ENCODE peak calls at places on chromosomes 12 and 14, in five cellular contexts. L is bronchial epithelial cell, G is Calu3, T is AG09309, O is lower leg skin. Q is an unnamed sample.

GRCh38 chr12:32197421-32197820 is 90.8 kb downstream of the BICD1 start:
- DNase-seq in G (no peak), T (no peak), O (no peak), L (no peak), Q (no peak)

GRCh38 chr12:75910452-75910722 is 121.2 kb downstream of the PHLDA1 start:
- DNase-seq in T (no peak), G (no peak), L (no peak), O (no peak), Q (no peak)

GRCh38 chr12:47307680-47308399 is 228.1 kb upstream of the AMIGO2 start:
- DNase-seq in L (peak; percentile 74), O (no peak), G (peak; percentile 51), T (peak; percentile 40), Q (peak; percentile 55)

GRCh38 chr12:674272-674781 is 11.1 kb upstream of the NINJ2 start:
- DNase-seq in O (peak; percentile 50), G (no peak), T (no peak), L (peak; percentile 38), Q (no peak)

GRCh38 chr14:63524537-63525155 is 18.5 kb downstream of the PPP2R5E start:
- DNase-seq in T (no peak), G (peak; percentile 66), L (peak; percentile 74), O (peak; percentile 75), Q (no peak)

GRCh38 chr14:78848234-78848820 is 678.2 kb downstream of the NRXN3 start:
- DNase-seq in G (peak; percentile 70), T (no peak), L (peak; percentile 50), O (no peak), Q (no peak)

GRCh38 chr14:96001866-96002510 is 37.2 kb upstream of the C14orf132 start:
- DNase-seq in L (no peak), G (no peak), T (no peak), O (no peak), Q (no peak)

GRCh38 chr14:37936971-37937370 is 270.7 kb upstream of the SSTR1 start:
- DNase-seq in T (no peak), O (no peak), G (no peak), L (no peak), Q (no peak)

GRCh38 chr12:47032644-47033043 is 46.8 kb upstream of the PCED1B start:
- DNase-seq in L (peak; percentile 71), O (no peak), G (no peak), T (peak; percentile 44), Q (no peak)

GRCh38 chr12:100043657-100044056 is 58.9 kb upstream of the ANKS1B start:
- DNase-seq in O (no peak), L (peak; percentile 17), G (no peak), T (no peak), Q (no peak)

GRCh38 chr14:76810953-76811400 is 1.7 kb downstream of the ANGEL1 start:
- DNase-seq in O (no peak), T (no peak), G (peak; percentile 12), L (peak; percentile 32), Q (peak; percentile 57)

GRCh38 chr14:98957211-98958047 is 314.6 kb downstream of the BCL11B start:
- DNase-seq in G (peak; percentile 16), T (peak; percentile 14), L (peak; percentile 94), O (peak; percentile 95), Q (peak; percentile 94)

GRCh38 chr12:82089369-82090121 is 268.6 kb downstream of the CCDC59 start:
- DNase-seq in L (peak; percentile 90), T (no peak), O (no peak), G (no peak), Q (no peak)

GRCh38 chr12:46891306-46891705 is 65.5 kb upstream of the SLC38A4 start:
- DNase-seq in G (no peak), L (peak; percentile 30), O (no peak), T (no peak), Q (no peak)

GRCh38 chr12:67531519-67531918 is 117.0 kb upstream of the DYRK2 start:
- DNase-seq in O (no peak), G (no peak), T (no peak), L (no peak), Q (no peak)

GRCh38 chr12:13094349-13094748 is 9.1 kb downstream of the GSG1 start:
- DNase-seq in O (no peak), L (peak; percentile 74), G (no peak), T (no peak), Q (peak; percentile 70)

GRCh38 chr12:50562485-50563433 is 58.0 kb downstream of the DIP2B start:
- DNase-seq in L (no peak), T (no peak), O (no peak), G (no peak), Q (no peak)

GRCh38 chr14:65496178-65496993 is 83.9 kb downstream of the FUT8 start:
- DNase-seq in L (no peak), O (no peak), T (no peak), G (no peak), Q (no peak)

GRCh38 chr14:101072531-101072930 is 169.0 kb upstream of the RTL1 start:
- DNase-seq in L (no peak), T (no peak), O (peak; percentile 77), G (no peak), Q (no peak)

GRCh38 chr12:7907009-7907408 is 29.0 kb downstream of the SLC2A3 start:
- DNase-seq in T (peak; percentile 4), G (peak; percentile 78), O (peak; percentile 49), L (peak; percentile 47), Q (no peak)

GRCh38 chr14:25111061-25111601 is 61.2 kb upstream of the STXBP6 start:
- DNase-seq in O (no peak), T (peak; percentile 98), L (peak; percentile 42), G (peak; percentile 19), Q (no peak)

GRCh38 chr14:104634031-104634760 is 29.6 kb upstream of the TMEM179 start:
- DNase-seq in L (no peak), G (no peak), O (peak; percentile 80), T (no peak), Q (no peak)

GRCh38 chr12:96399081-96399918 is 939 bp downstream of the CDK17 start:
- DNase-seq in T (no peak), L (peak; percentile 29), G (peak; percentile 69), O (peak; percentile 95), Q (peak; percentile 71)

GRCh38 chr12:113014565-113014964 is 36.2 kb downstream of the OAS2 start:
- DNase-seq in L (no peak), T (no peak), O (no peak), G (no peak), Q (no peak)

GRCh38 chr14:59852350-59852749 is 18.2 kb downstream of the RTN1 start:
- DNase-seq in O (no peak), T (no peak), G (no peak), L (no peak), Q (no peak)

GRCh38 chr12:30794591-30795409 is 40.0 kb upstream of the CAPRIN2 start:
- DNase-seq in L (peak; percentile 94), O (no peak), T (peak; percentile 71), G (peak; percentile 72), Q (no peak)

GRCh38 chr14:90522585-90523191 is 125.9 kb downstream of the CALM1 start:
- DNase-seq in L (no peak), G (peak; percentile 31), T (no peak), O (no peak), Q (no peak)

GRCh38 chr12:109670647-109671046 is 43.0 kb upstream of the FAM222A start:
- DNase-seq in L (no peak), O (no peak), G (no peak), T (no peak), Q (no peak)

GRCh38 chr14:69346710-69347109 is 51.4 kb downstream of the ERH start:
- DNase-seq in L (peak; percentile 4), O (no peak), T (no peak), G (peak; percentile 70), Q (no peak)

GRCh38 chr14:62162998-62163589 is 400.9 kb downstream of the SNAPC1 start:
- DNase-seq in G (peak; percentile 23), L (peak; percentile 40), T (peak; percentile 7), O (no peak), Q (no peak)

GRCh38 chr14:69013943-69014782 is 35.1 kb upstream of the ACTN1 start:
- DNase-seq in O (no peak), L (peak; percentile 81), G (peak; percentile 80), T (no peak), Q (peak; percentile 93)

GRCh38 chr12:1864456-1864855 is 44.1 kb downstream of the LRTM2 start:
- DNase-seq in T (no peak), L (no peak), O (peak; percentile 75), G (no peak), Q (no peak)

GRCh38 chr14:28759056-28759657 is 7.4 kb upstream of the FOXG1 start:
- DNase-seq in T (no peak), G (no peak), O (no peak), L (no peak), Q (no peak)

GRCh38 chr12:93622485-93622884 is 50.0 kb downstream of the SOCS2 start:
- DNase-seq in G (no peak), O (no peak), T (peak; percentile 75), L (no peak), Q (no peak)

GRCh38 chr12:93839076-93839475 is 161.9 kb downstream of the CRADD start:
- DNase-seq in G (no peak), L (peak; percentile 10), O (no peak), T (no peak), Q (no peak)

GRCh38 chr12:88595697-88596096 is 15.4 kb upstream of the KITLG start:
- DNase-seq in O (no peak), G (no peak), T (no peak), L (no peak), Q (no peak)
- TF ChIP-seq CTCF in O (no peak), G (no peak), T (no peak), L (no peak), Q (no peak)

GRCh38 chr12:108516511-108517275 is 1.6 kb downstream of the FICD start:
- DNase-seq in G (no peak), O (no peak), L (no peak), T (no peak), Q (no peak)
- TF ChIP-seq CTCF in G (no peak), O (no peak), L (no peak), T (no peak), Q (no peak)

DNA sequence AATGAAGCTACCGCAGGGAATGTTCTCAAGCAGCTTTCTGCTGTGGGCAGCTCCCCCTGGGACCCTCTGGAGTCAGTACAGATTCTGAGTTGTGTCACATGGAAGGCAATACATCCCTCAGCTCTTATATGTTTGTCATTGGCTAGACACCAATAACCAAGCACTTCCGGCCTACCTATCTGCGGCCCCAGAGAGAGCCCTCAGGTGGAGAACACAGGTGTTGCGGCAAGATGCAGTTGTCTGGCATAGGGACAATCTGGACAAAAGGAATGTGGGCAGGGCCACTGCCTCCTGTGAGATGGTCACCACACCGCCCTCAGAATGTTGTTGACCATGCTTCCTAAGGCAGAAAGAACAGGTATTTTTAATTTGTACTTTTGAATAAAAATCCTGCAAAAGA is 118.7 kb downstream of the BRMS1L start:
- DNase-seq in O (no peak), L (peak; percentile 35), G (peak; percentile 62), T (no peak), Q (no peak)
- TF ChIP-seq CTCF in O (no peak), L (peak; percentile 46), G (no peak), T (no peak), Q (no peak)

DNA sequence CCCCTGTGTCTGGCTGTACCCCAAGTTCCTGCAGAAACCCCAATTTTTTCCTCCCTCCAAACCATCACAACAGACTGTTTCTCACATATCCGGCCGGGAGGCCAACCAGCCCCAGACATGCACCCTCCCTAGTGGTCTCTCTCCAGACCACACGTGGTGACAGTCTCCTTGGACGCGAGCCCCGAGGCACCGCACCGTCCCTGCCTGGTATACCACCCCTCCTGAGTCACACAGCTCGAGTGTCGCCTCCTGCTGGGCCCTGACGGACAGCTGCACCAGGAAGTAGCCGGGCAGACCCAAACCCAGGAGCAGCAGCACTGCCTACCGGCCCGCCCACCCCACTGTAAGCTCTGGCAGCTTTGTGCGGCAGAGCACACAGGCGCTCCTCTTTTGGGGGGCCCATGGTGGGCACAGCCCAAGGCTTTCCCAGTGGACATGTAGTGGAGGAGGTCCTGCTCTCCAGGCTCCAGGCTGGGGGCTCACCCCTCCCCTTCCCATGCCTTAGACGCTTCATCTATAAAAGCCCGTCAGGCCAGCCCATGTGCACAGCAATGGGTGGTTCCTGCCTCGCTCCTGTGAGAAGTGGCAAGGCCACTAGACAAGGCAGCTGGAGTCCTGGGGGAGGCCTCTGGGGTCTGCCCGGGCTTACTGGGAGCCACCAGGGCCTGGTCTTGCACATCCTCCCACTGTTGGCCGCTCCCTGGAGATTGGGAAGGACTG is 97.5 kb downstream of the RFLNA start:
- DNase-seq in G (no peak), T (no peak), O (peak; percentile 92), L (no peak), Q (peak; percentile 85)
- TF ChIP-seq CTCF in G (no peak), T (peak; percentile 38), O (no peak), L (peak; percentile 20), Q (peak; percentile 69)